ENCODE peak calls at places on chromosomes 1 and 21, in eight cellular contexts. Q is ovary; Y is frontal cortex; T is activated naive CD8-positive, alpha-beta T cell treated with anti-CD3 and anti-CD28 coated beads for 36 hours; F is ACHN; V is T-helper 2 cell; S is fibroblast of villous mesenchyme; C is NCI-H146. N is an unnamed sample.

GRCh38 chr1:211501671-211502413 is 9.9 kb upstream of the RD3 start:
- DNase-seq in V (no peak), S (peak), C (no peak), Y (no peak), F (no peak), Q (peak), T (no peak), N (no peak)

GRCh38 chr1:151534662-151535278 is 5.3 kb upstream of the TUFT1 start:
- DNase-seq in F (peak), T (peak), C (peak), V (peak), S (peak), Y (peak), Q (peak), N (peak)

GRCh38 chr21:32977216-32977615 is 48.5 kb upstream of the OLIG2 start:
- DNase-seq in F (no peak), Q (no peak), V (no peak), T (no peak), Y (no peak), S (no peak), C (no peak), N (no peak)

GRCh38 chr1:230494514-230494913 is 68.4 kb upstream of the PGBD5 start:
- DNase-seq in F (no peak), Y (no peak), C (no peak), V (no peak), S (no peak), T (no peak), Q (no peak), N (no peak)

GRCh38 chr1:26418865-26419349 is 8.3 kb downstream of the LIN28A start:
- DNase-seq in T (no peak), V (no peak), Y (no peak), F (no peak), C (no peak), Q (no peak), S (no peak), N (no peak)

GRCh38 chr1:85224734-85225623 is 24.2 kb upstream of the SYDE2 start:
- DNase-seq in Y (no peak), S (peak), C (peak), V (no peak), T (no peak), F (no peak), Q (no peak), N (peak)

GRCh38 chr1:36411674-36412648 is 14.3 kb upstream of the LSM10 start:
- DNase-seq in Y (no peak), V (peak), C (peak), T (peak), S (peak), F (peak), Q (no peak), N (no peak)

GRCh38 chr1:39154553-39155361 is 49.7 kb upstream of the MACF1 start:
- DNase-seq in Q (no peak), F (no peak), S (peak), T (no peak), C (no peak), Y (no peak), V (no peak), N (peak)

GRCh38 chr1:62962014-62962793 is 178.3 kb downstream of the ATG4C start:
- DNase-seq in Q (no peak), F (no peak), S (no peak), C (peak), Y (no peak), T (no peak), V (no peak), N (no peak)

GRCh38 chr1:248805905-248806304 is 19.8 kb downstream of the SH3BP5L start:
- DNase-seq in T (no peak), F (no peak), V (no peak), Q (no peak), Y (no peak), C (no peak), S (no peak), N (no peak)

GRCh38 chr1:42420911-42421585 is 34.8 kb downstream of the ZMYND12 start:
- DNase-seq in Y (peak), Q (peak), S (peak), V (no peak), F (peak), C (peak), T (no peak), N (peak)

GRCh38 chr1:101652476-101652875 is 344.2 kb downstream of the OLFM3 start:
- DNase-seq in Q (no peak), F (no peak), Y (no peak), T (no peak), C (no peak), S (no peak), V (no peak), N (no peak)

GRCh38 chr1:74485622-74486021 is 26.8 kb downstream of the LRRC53 start:
- DNase-seq in Y (no peak), S (no peak), V (no peak), Q (no peak), C (no peak), T (no peak), F (no peak), N (no peak)

GRCh38 chr1:28193701-28194161 is 17.2 kb upstream of the PTAFR start:
- DNase-seq in F (no peak), Q (no peak), V (no peak), S (no peak), T (no peak), Y (no peak), C (no peak), N (no peak)

GRCh38 chr1:204089044-204089751 is 16.3 kb downstream of the SOX13 start:
- DNase-seq in C (no peak), F (no peak), Q (peak), S (peak), V (no peak), T (no peak), Y (no peak), N (no peak)

GRCh38 chr1:192786617-192787016 is 22.2 kb upstream of the RGS2 start:
- DNase-seq in Q (no peak), V (no peak), Y (no peak), T (no peak), C (no peak), F (no peak), S (no peak), N (no peak)

GRCh38 chr21:37119421-37120218 is 46.6 kb downstream of the TTC3 start:
- DNase-seq in C (peak), F (no peak), S (no peak), Y (no peak), Q (no peak), T (peak), V (no peak), N (no peak)

GRCh38 chr1:32464191-32464715 is 619 bp upstream of the ZBTB8B start:
- DNase-seq in V (no peak), Y (no peak), C (no peak), S (peak), T (no peak), Q (no peak), F (no peak), N (no peak)

GRCh38 chr21:33980276-33980916 is 64.8 kb upstream of the ATP5PO start:
- DNase-seq in S (no peak), Y (no peak), C (no peak), Q (no peak), F (no peak), V (no peak), T (no peak), N (no peak)

GRCh38 chr21:41526478-41527087 is 18.6 kb upstream of the TMPRSS2 start:
- DNase-seq in V (no peak), F (no peak), T (no peak), C (no peak), Y (no peak), S (no peak), Q (no peak), N (no peak)

GRCh38 chr1:22875851-22876250 is 96.8 kb downstream of the LACTBL1 start:
- DNase-seq in S (no peak), T (no peak), C (no peak), Y (no peak), V (no peak), F (no peak), Q (no peak), N (no peak)

GRCh38 chr1:20250346-20250989 is 40.2 kb upstream of the VWA5B1 start:
- DNase-seq in Q (no peak), Y (no peak), V (no peak), F (no peak), T (no peak), S (peak), C (no peak), N (no peak)

GRCh38 chr1:206556748-206557635 is 49.7 kb downstream of the RASSF5 start:
- DNase-seq in F (peak), S (peak), Q (peak), T (peak), V (peak), C (peak), Y (peak), N (peak)

GRCh38 chr21:32414579-32415358 is 2.3 kb downstream of the EVA1C start:
- DNase-seq in T (no peak), C (peak), Q (peak), S (peak), V (no peak), Y (no peak), F (no peak), N (no peak)

GRCh38 chr1:51569284-51570062 is 47.4 kb upstream of the OSBPL9 start:
- DNase-seq in Y (no peak), V (peak), F (peak), T (peak), C (no peak), S (peak), Q (no peak), N (no peak)

GRCh38 chr1:54809496-54810074 is 8.5 kb upstream of the TTC22 start:
- DNase-seq in Y (no peak), F (no peak), T (no peak), S (no peak), Q (no peak), V (no peak), C (no peak), N (no peak)

GRCh38 chr1:203612932-203613682 is 13.5 kb upstream of the ATP2B4 start:
- DNase-seq in Y (no peak), V (no peak), Q (no peak), S (no peak), T (no peak), F (no peak), C (no peak), N (no peak)

GRCh38 chr21:36539434-36540150 is 59.7 kb upstream of the CLDN14 start:
- DNase-seq in F (no peak), S (no peak), C (no peak), T (no peak), Y (no peak), Q (no peak), V (no peak), N (no peak)

GRCh38 chr1:224582041-224582440 is 34.1 kb upstream of the CNIH3 start:
- DNase-seq in T (no peak), C (peak), V (no peak), Q (no peak), S (no peak), F (no peak), Y (no peak), N (no peak)

GRCh38 chr1:232880354-232880753 is 70.1 kb upstream of the NTPCR start:
- DNase-seq in V (no peak), Q (no peak), F (peak), Y (peak), T (no peak), C (peak), S (peak), N (no peak)

GRCh38 chr1:103106426-103107321 is 1.6 kb downstream of the COL11A1 start:
- DNase-seq in Y (peak), Q (peak), T (no peak), F (peak), C (peak), S (peak), V (no peak), N (no peak)

GRCh38 chr1:205689479-205689878 is 9.2 kb upstream of the SLC45A3 start:
- DNase-seq in Q (no peak), C (no peak), V (no peak), Y (no peak), S (no peak), T (no peak), F (no peak), N (no peak)

GRCh38 chr1:214419650-214420049 is 131.8 kb downstream of the PTPN14 start:
- DNase-seq in T (no peak), C (no peak), V (no peak), Q (no peak), F (no peak), Y (no peak), S (no peak), N (no peak)

GRCh38 chr1:208239518-208240381 is 4.4 kb downstream of the PLXNA2 start:
- DNase-seq in F (peak), V (no peak), C (no peak), Q (no peak), T (no peak), S (no peak), Y (no peak), N (no peak)